ENCODE peak calls at places on chromosomes 16 and 17, in ten cellular contexts. N is stomach, V is adrenal gland, F is testis, L is Peyer's patch, Y is upper lobe of left lung, H is HCT116, O is transverse colon, W is ovary, X is uterus. K is an unnamed sample.

GRCh38 chr16:14013571-14014283 is 57.4 kb upstream of the MRTFB start:
- DNase-seq in V (peak; percentile 46), X (peak; percentile 60), Y (no peak), W (peak; percentile 44), F (no peak), L (no peak), N (no peak), H (no peak), O (no peak), K (no peak)

GRCh38 chr16:64687796-64688195 is 434.1 kb downstream of the CDH11 start:
- DNase-seq in W (no peak), O (no peak), Y (no peak), X (no peak), H (no peak), V (no peak), F (no peak), L (no peak), N (no peak), K (no peak)

GRCh38 chr17:62907961-62908360 is 58.1 kb upstream of the TANC2 start:
- DNase-seq in Y (no peak), L (no peak), W (no peak), F (no peak), N (no peak), O (no peak), X (no peak), V (no peak), H (no peak), K (no peak)

GRCh38 chr17:57834146-57834741 is 15.6 kb downstream of the MRPS23 start:
- DNase-seq in N (peak; percentile 91), O (no peak), W (no peak), X (no peak), Y (no peak), H (no peak), V (peak; percentile 94), L (no peak), F (peak; percentile 63), K (no peak)

GRCh38 chr17:67421869-67422273 is 44.8 kb downstream of the PITPNC1 start:
- DNase-seq in V (peak; percentile 59), O (peak; percentile 43), L (no peak), W (no peak), F (no peak), Y (no peak), H (peak; percentile 100), N (no peak), X (peak; percentile 33), K (no peak)

GRCh38 chr17:1008008-1008761 is 11.3 kb downstream of the TIMM22 start:
- DNase-seq in V (no peak), Y (peak; percentile 80), H (no peak), O (no peak), F (peak; percentile 55), N (no peak), X (no peak), W (peak; percentile 77), L (no peak), K (no peak)

GRCh38 chr17:4998666-4999428 is 1.1 kb downstream of the KIF1C start:
- DNase-seq in N (peak; percentile 53), W (peak; percentile 47), O (peak; percentile 65), F (no peak), X (peak; percentile 27), L (no peak), H (no peak), V (peak; percentile 29), Y (peak; percentile 42), K (no peak)

GRCh38 chr16:13036600-13036999 is 135.2 kb downstream of the SHISA9 start:
- DNase-seq in L (no peak), O (no peak), F (peak; percentile 70), X (no peak), W (no peak), H (no peak), Y (no peak), N (peak; percentile 27), V (peak; percentile 64), K (no peak)

GRCh38 chr17:21171309-21171922 is 42.5 kb downstream of the TMEM11 start:
- DNase-seq in F (no peak), L (no peak), Y (peak; percentile 57), O (no peak), X (no peak), N (no peak), V (no peak), H (no peak), W (no peak), K (no peak)

GRCh38 chr17:7894226-7894625 is 5.6 kb downstream of the CHD3 start:
- DNase-seq in H (no peak), L (no peak), N (no peak), O (no peak), V (no peak), X (no peak), Y (no peak), F (no peak), W (no peak), K (no peak)

GRCh38 chr16:11356573-11357331 is 11.5 kb downstream of the RMI2 start:
- DNase-seq in Y (no peak), O (peak; percentile 81), F (peak; percentile 75), X (peak; percentile 68), W (peak; percentile 82), N (peak; percentile 81), H (no peak), V (peak; percentile 59), L (peak; percentile 82), K (no peak)

GRCh38 chr16:65377131-65377649 is 255.3 kb upstream of the CDH11 start:
- DNase-seq in X (no peak), H (no peak), N (no peak), O (no peak), V (no peak), F (no peak), L (no peak), Y (no peak), W (no peak), K (no peak)

GRCh38 chr17:3043737-3044365 is 19.6 kb downstream of the OR1D5 start:
- DNase-seq in H (no peak), F (peak; percentile 63), X (no peak), L (no peak), V (no peak), Y (no peak), O (no peak), N (no peak), W (no peak), K (no peak)

GRCh38 chr16:967546-968295 is 3.1 kb downstream of the LMF1 start:
- DNase-seq in X (no peak), L (no peak), Y (peak; percentile 79), H (no peak), O (no peak), W (no peak), F (no peak), V (no peak), N (no peak), K (no peak)

GRCh38 chr16:49587511-49587910 is 213.9 kb downstream of the C16orf78 start:
- DNase-seq in F (no peak), W (no peak), V (no peak), O (no peak), H (no peak), N (no peak), L (no peak), X (no peak), Y (no peak), K (no peak)

GRCh38 chr16:49588061-49588460 is 214.5 kb downstream of the C16orf78 start:
- DNase-seq in F (no peak), H (no peak), Y (no peak), X (peak; percentile 1), O (no peak), L (no peak), N (peak; percentile 5), V (no peak), W (no peak), K (no peak)

GRCh38 chr16:49587051-49587450 is 213.4 kb downstream of the C16orf78 start:
- DNase-seq in X (no peak), H (no peak), V (no peak), W (no peak), N (no peak), Y (no peak), L (no peak), F (no peak), O (no peak), K (no peak)

GRCh38 chr16:49585143-49585542 is 211.5 kb downstream of the C16orf78 start:
- DNase-seq in L (no peak), F (no peak), V (no peak), O (no peak), Y (no peak), H (no peak), W (no peak), N (no peak), X (no peak), K (no peak)

DNA sequence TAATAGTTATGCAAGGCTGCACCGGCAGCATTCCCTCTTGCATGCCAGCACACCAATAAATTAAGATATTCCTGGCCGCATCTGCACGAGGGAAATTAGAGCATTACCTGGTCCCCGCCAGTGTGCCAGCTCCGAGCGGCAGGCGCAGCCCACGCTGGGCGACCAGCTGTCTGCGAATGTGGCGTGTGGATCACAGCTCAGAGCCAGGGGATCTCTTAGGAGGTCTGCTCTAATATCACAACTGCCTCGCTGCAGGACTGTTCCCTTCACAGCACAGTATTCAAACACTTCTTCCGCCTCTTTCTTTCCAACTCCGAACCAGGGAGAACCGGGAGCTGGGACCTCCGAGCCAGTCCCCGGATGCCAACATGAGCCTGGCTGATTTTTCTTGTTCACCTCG is 212.9 kb downstream of the C16orf78 start:
- DNase-seq in Y (no peak), O (no peak), W (no peak), L (no peak), F (no peak), N (no peak), V (no peak), H (no peak), X (no peak), K (no peak)
- TF ChIP-seq POLR2A in Y (no peak), O (no peak), W (no peak), L (no peak), F (no peak), N (no peak), V (no peak), H (no peak), X (no peak), K (no peak)

DNA sequence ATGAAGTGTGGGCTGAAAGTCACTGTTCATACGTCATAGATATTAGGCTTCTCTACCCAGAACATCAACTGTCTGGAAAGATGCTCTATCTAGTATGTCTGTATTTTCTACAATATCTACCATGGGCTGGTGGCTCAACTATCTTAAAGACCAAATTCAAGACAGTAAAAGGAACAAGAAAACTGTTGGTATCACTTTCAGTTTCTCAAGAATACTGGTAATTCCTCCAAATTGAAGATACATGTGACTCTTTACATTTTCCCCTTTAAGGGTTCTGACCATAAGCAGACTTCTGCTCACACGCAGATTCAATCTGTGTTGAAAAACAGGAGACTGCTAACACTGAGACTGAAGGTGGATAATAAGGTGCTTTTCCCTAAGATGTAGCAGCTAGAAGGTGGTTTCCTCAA is 24.2 kb downstream of the XPO6 start:
- DNase-seq in L (no peak), F (no peak), O (no peak), N (no peak), W (no peak), X (no peak), V (no peak), Y (no peak), H (no peak), K (no peak)
- H3K4me1 ChIP-seq in L (no peaks in the 10 kb centered on the region), F (peaks cover 15% of the 10 kb centered on the region), O (peaks cover 9% of the 10 kb centered on the region), N (peaks cover 5% of the 10 kb centered on the region), W (peaks cover 17% of the 10 kb centered on the region), X (no peaks in the 10 kb centered on the region), V (peaks cover 55% of the 10 kb centered on the region), Y (peaks cover 35% of the 10 kb centered on the region), H (peaks cover 62% of the 10 kb centered on the region), K (peaks cover 18% of the 10 kb centered on the region)

GRCh38 chr16:68273459-68273858 is 9.1 kb downstream of the SLC7A6 start:
- DNase-seq in V (no peak), L (no peak), X (no peak), Y (no peak), W (no peak), N (no peak), F (no peak), O (no peak), H (no peak), K (no peak)
- H3K4me3 ChIP-seq in V (no peak overlapping the region), L (no peak overlapping the region), X (no peak overlapping the region), Y (no peak overlapping the region), W (no peak overlapping the region), N (no peak overlapping the region), F (no peak overlapping the region), O (no peak overlapping the region), H (no peak overlapping the region), K (no peak overlapping the region)

GRCh38 chr17:81511550-81511799 is 1.1 kb downstream of the ACTG1 start:
- DNase-seq in L (no peak), X (no peak), H (no peak), O (no peak), F (no peak), W (no peak), N (no peak), V (no peak), Y (no peak), K (no peak)
- TF ChIP-seq POLR2A in L (no peak), X (no peak), H (no peak), O (no peak), F (no peak), W (no peak), N (no peak), V (no peak), Y (no peak), K (no peak)